ENCODE peak calls at places on chromosome 21, in seven cellular contexts. One of them, this sample, is unnamed.
A peak's percentile ranks its signal among the peaks of the same experiment; 100 is the strongest.

GRCh38 chr21:40793057-40793456 is 53.9 kb downstream of the DSCAM start:
- DNase-seq in thoracic aorta: no peak
- DNase-seq in sigmoid colon: no peak
- DNase-seq in neural progenitor cell: no peak
- DNase-seq in heart right ventricle: no peak
- DNase-seq in SK-N-SH: no peak
- DNase-seq in body of pancreas: no peak
- DNase-seq in this sample: no peak

GRCh38 chr21:38363684-38364083 is 106.9 kb downstream of the KCNJ15 start:
- DNase-seq in thoracic aorta: no peak
- DNase-seq in sigmoid colon: no peak
- DNase-seq in neural progenitor cell: no peak
- DNase-seq in heart right ventricle: no peak
- DNase-seq in SK-N-SH: no peak
- DNase-seq in body of pancreas: no peak
- DNase-seq in this sample: no peak

GRCh38 chr21:45613881-45614280 is 29.6 kb upstream of the PCBP3 start:
- DNase-seq in thoracic aorta: no peak
- DNase-seq in sigmoid colon: no peak
- DNase-seq in neural progenitor cell: no peak
- DNase-seq in heart right ventricle: no peak
- DNase-seq in SK-N-SH: no peak
- DNase-seq in body of pancreas: no peak
- DNase-seq in this sample: no peak

GRCh38 chr21:29201186-29201585 is 70.7 kb downstream of the MAP3K7CL start:
- DNase-seq in thoracic aorta: no peak
- DNase-seq in sigmoid colon: no peak
- DNase-seq in neural progenitor cell: no peak
- DNase-seq in heart right ventricle: no peak
- DNase-seq in SK-N-SH: no peak
- DNase-seq in body of pancreas: no peak
- DNase-seq in this sample: no peak

GRCh38 chr21:46097826-46098286 is at the start of gene COL6A2:
- DNase-seq in thoracic aorta: peak; percentile 15
- DNase-seq in sigmoid colon: peak; percentile 91
- DNase-seq in neural progenitor cell: peak; percentile 84
- DNase-seq in heart right ventricle: peak; percentile 64
- DNase-seq in SK-N-SH: peak; percentile 97
- DNase-seq in body of pancreas: peak; percentile 39
- DNase-seq in this sample: no peak

GRCh38 chr21:34698270-34699015 is 29.6 kb downstream of the CLIC6 start:
- DNase-seq in thoracic aorta: no peak
- DNase-seq in sigmoid colon: no peak
- DNase-seq in neural progenitor cell: no peak
- DNase-seq in heart right ventricle: no peak
- DNase-seq in SK-N-SH: no peak
- DNase-seq in body of pancreas: no peak
- DNase-seq in this sample: no peak

GRCh38 chr21:42215942-42216725 is 2.8 kb upstream of the ABCG1 start:
- DNase-seq in thoracic aorta: no peak
- DNase-seq in sigmoid colon: no peak
- DNase-seq in neural progenitor cell: no peak
- DNase-seq in heart right ventricle: no peak
- DNase-seq in SK-N-SH: no peak
- DNase-seq in body of pancreas: peak; percentile 5
- DNase-seq in this sample: no peak

GRCh38 chr21:42530167-42530518 is 16.5 kb downstream of the SLC37A1 start:
- DNase-seq in thoracic aorta: no peak
- DNase-seq in sigmoid colon: peak; percentile 18
- DNase-seq in neural progenitor cell: no peak
- DNase-seq in heart right ventricle: no peak
- DNase-seq in SK-N-SH: no peak
- DNase-seq in body of pancreas: no peak
- DNase-seq in this sample: peak; percentile 37

GRCh38 chr21:41358193-41359166 is 3.3 kb upstream of the MX2 start:
- DNase-seq in thoracic aorta: no peak
- DNase-seq in sigmoid colon: no peak
- DNase-seq in neural progenitor cell: no peak
- DNase-seq in heart right ventricle: no peak
- DNase-seq in SK-N-SH: no peak
- DNase-seq in body of pancreas: no peak
- DNase-seq in this sample: no peak

GRCh38 chr21:39114871-39115658 is 68.2 kb downstream of the PSMG1 start:
- DNase-seq in thoracic aorta: no peak
- DNase-seq in sigmoid colon: no peak
- DNase-seq in neural progenitor cell: no peak
- DNase-seq in heart right ventricle: no peak
- DNase-seq in SK-N-SH: no peak
- DNase-seq in body of pancreas: no peak
- DNase-seq in this sample: no peak

GRCh38 chr21:46046471-46046870 is 51.4 kb upstream of the COL6A2 start:
- DNase-seq in thoracic aorta: no peak
- DNase-seq in sigmoid colon: peak; percentile 60
- DNase-seq in neural progenitor cell: no peak
- DNase-seq in heart right ventricle: no peak
- DNase-seq in SK-N-SH: no peak
- DNase-seq in body of pancreas: no peak
- DNase-seq in this sample: no peak

GRCh38 chr21:46029201-46029924 is 47.8 kb downstream of the COL6A1 start:
- DNase-seq in thoracic aorta: no peak
- DNase-seq in sigmoid colon: peak; percentile 75
- DNase-seq in neural progenitor cell: no peak
- DNase-seq in heart right ventricle: no peak
- DNase-seq in SK-N-SH: no peak
- DNase-seq in body of pancreas: no peak
- DNase-seq in this sample: no peak

GRCh38 chr21:25573409-25574206 is 33.7 kb downstream of the MRPL39 start:
- DNase-seq in thoracic aorta: no peak
- DNase-seq in sigmoid colon: no peak
- DNase-seq in neural progenitor cell: no peak
- DNase-seq in heart right ventricle: no peak
- DNase-seq in SK-N-SH: peak; percentile 27
- DNase-seq in body of pancreas: no peak
- DNase-seq in this sample: no peak

GRCh38 chr21:34886554-34887385 is 162.3 kb downstream of the RUNX1 start:
- DNase-seq in thoracic aorta: no peak
- DNase-seq in sigmoid colon: peak; percentile 72
- DNase-seq in neural progenitor cell: peak; percentile 76
- DNase-seq in heart right ventricle: peak; percentile 26
- DNase-seq in SK-N-SH: peak; percentile 54
- DNase-seq in body of pancreas: peak; percentile 27
- DNase-seq in this sample: no peak

GRCh38 chr21:38329176-38329575 is 72.4 kb downstream of the KCNJ15 start:
- DNase-seq in thoracic aorta: no peak
- DNase-seq in sigmoid colon: no peak
- DNase-seq in neural progenitor cell: no peak
- DNase-seq in heart right ventricle: no peak
- DNase-seq in SK-N-SH: no peak
- DNase-seq in body of pancreas: no peak
- DNase-seq in this sample: no peak

GRCh38 chr21:38333290-38334272 is 76.8 kb downstream of the KCNJ15 start:
- DNase-seq in thoracic aorta: no peak
- DNase-seq in sigmoid colon: no peak
- DNase-seq in neural progenitor cell: no peak
- DNase-seq in heart right ventricle: no peak
- DNase-seq in SK-N-SH: no peak
- DNase-seq in body of pancreas: no peak
- DNase-seq in this sample: no peak

GRCh38 chr21:42503711-42504110 is 7.7 kb upstream of the RSPH1 start:
- DNase-seq in thoracic aorta: no peak
- DNase-seq in sigmoid colon: no peak
- DNase-seq in neural progenitor cell: no peak
- DNase-seq in heart right ventricle: no peak
- DNase-seq in SK-N-SH: no peak
- DNase-seq in body of pancreas: no peak
- DNase-seq in this sample: no peak

GRCh38 chr21:24225432-24225831 is 1381.8 kb downstream of the MRPL39 start:
- DNase-seq in thoracic aorta: no peak
- DNase-seq in sigmoid colon: no peak
- DNase-seq in neural progenitor cell: no peak
- DNase-seq in heart right ventricle: no peak
- DNase-seq in SK-N-SH: no peak
- DNase-seq in body of pancreas: no peak
- DNase-seq in this sample: no peak

GRCh38 chr21:46094401-46095105 is 3.4 kb upstream of the COL6A2 start:
- DNase-seq in thoracic aorta: no peak
- DNase-seq in sigmoid colon: no peak
- DNase-seq in neural progenitor cell: no peak
- DNase-seq in heart right ventricle: no peak
- DNase-seq in SK-N-SH: no peak
- DNase-seq in body of pancreas: no peak
- DNase-seq in this sample: no peak

GRCh38 chr21:32308696-32309095 is 10.0 kb downstream of the MRAP start:
- DNase-seq in thoracic aorta: no peak
- DNase-seq in sigmoid colon: no peak
- DNase-seq in neural progenitor cell: no peak
- DNase-seq in heart right ventricle: no peak
- DNase-seq in SK-N-SH: no peak
- DNase-seq in body of pancreas: no peak
- DNase-seq in this sample: no peak

GRCh38 chr21:33664135-33664534 is 21.8 kb downstream of the ITSN1 start:
- DNase-seq in thoracic aorta: no peak
- DNase-seq in sigmoid colon: no peak
- DNase-seq in neural progenitor cell: no peak
- DNase-seq in heart right ventricle: no peak
- DNase-seq in SK-N-SH: no peak
- DNase-seq in body of pancreas: no peak
- DNase-seq in this sample: no peak
- H3K27ac ChIP-seq in thoracic aorta: no peak overlapping the region
- H3K27ac ChIP-seq in sigmoid colon: no peak overlapping the region
- H3K27ac ChIP-seq in neural progenitor cell: no peak overlapping the region
- H3K27ac ChIP-seq in heart right ventricle: no peak overlapping the region
- H3K27ac ChIP-seq in SK-N-SH: no peak overlapping the region
- H3K27ac ChIP-seq in body of pancreas: no peak overlapping the region
- H3K27ac ChIP-seq in this sample: no peak overlapping the region

GRCh38 chr21:26756491-26757159 is 88.6 kb downstream of the ADAMTS1 start:
- DNase-seq in thoracic aorta: no peak
- DNase-seq in sigmoid colon: no peak
- DNase-seq in neural progenitor cell: no peak
- DNase-seq in heart right ventricle: no peak
- DNase-seq in SK-N-SH: no peak
- DNase-seq in body of pancreas: no peak
- DNase-seq in this sample: no peak
- H3K27ac ChIP-seq in thoracic aorta: no peak overlapping the region
- H3K27ac ChIP-seq in sigmoid colon: no peak overlapping the region
- H3K27ac ChIP-seq in neural progenitor cell: no peak overlapping the region
- H3K27ac ChIP-seq in heart right ventricle: no peak overlapping the region
- H3K27ac ChIP-seq in SK-N-SH: no peak overlapping the region
- H3K27ac ChIP-seq in body of pancreas: no peak overlapping the region
- H3K27ac ChIP-seq in this sample: no peak overlapping the region

GRCh38 chr21:18174370-18174769 is 70.3 kb upstream of the CHODL start:
- DNase-seq in thoracic aorta: no peak
- DNase-seq in sigmoid colon: no peak
- DNase-seq in neural progenitor cell: no peak
- DNase-seq in heart right ventricle: no peak
- DNase-seq in SK-N-SH: no peak
- DNase-seq in body of pancreas: no peak
- DNase-seq in this sample: no peak

GRCh38 chr21:18164933-18165332 is 79.7 kb upstream of the CHODL start:
- DNase-seq in thoracic aorta: no peak
- DNase-seq in sigmoid colon: no peak
- DNase-seq in neural progenitor cell: peak; percentile 9
- DNase-seq in heart right ventricle: no peak
- DNase-seq in SK-N-SH: no peak
- DNase-seq in body of pancreas: no peak
- DNase-seq in this sample: no peak

GRCh38 chr21:18170829-18171228 is 73.8 kb upstream of the CHODL start:
- DNase-seq in thoracic aorta: no peak
- DNase-seq in sigmoid colon: no peak
- DNase-seq in neural progenitor cell: no peak
- DNase-seq in heart right ventricle: no peak
- DNase-seq in SK-N-SH: no peak
- DNase-seq in body of pancreas: no peak
- DNase-seq in this sample: no peak

GRCh38 chr21:18168108-18168507 is 76.5 kb upstream of the CHODL start:
- DNase-seq in thoracic aorta: no peak
- DNase-seq in sigmoid colon: no peak
- DNase-seq in neural progenitor cell: no peak
- DNase-seq in heart right ventricle: no peak
- DNase-seq in SK-N-SH: no peak
- DNase-seq in body of pancreas: no peak
- DNase-seq in this sample: no peak

DNA sequence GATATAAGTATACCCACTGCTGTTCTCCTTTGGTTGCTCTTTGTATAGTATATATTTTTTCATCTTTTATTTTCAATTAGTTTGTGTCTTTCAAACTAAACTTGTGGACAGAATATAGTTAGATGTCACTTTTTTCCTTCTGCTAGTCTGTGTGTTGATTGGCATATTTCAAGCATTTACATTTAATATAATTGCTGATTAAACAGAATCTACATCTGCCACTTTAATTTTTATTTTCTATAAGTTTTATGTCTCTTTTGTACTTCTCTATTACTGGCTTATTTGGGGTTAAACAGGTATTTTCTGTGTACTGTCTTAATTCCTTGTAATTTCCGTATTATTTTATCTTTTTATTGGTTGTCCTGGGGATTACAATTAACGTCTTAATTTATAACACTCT is 74.4 kb upstream of the CHODL start:
- DNase-seq in thoracic aorta: no peak
- DNase-seq in sigmoid colon: no peak
- DNase-seq in neural progenitor cell: no peak
- DNase-seq in heart right ventricle: no peak
- DNase-seq in SK-N-SH: no peak
- DNase-seq in body of pancreas: no peak
- DNase-seq in this sample: no peak
- H3K27ac ChIP-seq in thoracic aorta: no peak overlapping the region
- H3K27ac ChIP-seq in sigmoid colon: no peak overlapping the region
- H3K27ac ChIP-seq in neural progenitor cell: no peak overlapping the region
- H3K27ac ChIP-seq in heart right ventricle: no peak overlapping the region
- H3K27ac ChIP-seq in SK-N-SH: no peak overlapping the region
- H3K27ac ChIP-seq in body of pancreas: no peak overlapping the region
- H3K27ac ChIP-seq in this sample: no peak overlapping the region

GRCh38 chr21:17044696-17045095 is 468.1 kb upstream of the CXADR start:
- DNase-seq in thoracic aorta: no peak
- DNase-seq in sigmoid colon: no peak
- DNase-seq in neural progenitor cell: no peak
- DNase-seq in heart right ventricle: no peak
- DNase-seq in SK-N-SH: no peak
- DNase-seq in body of pancreas: no peak
- DNase-seq in this sample: no peak
- H3K27ac ChIP-seq in thoracic aorta: no peak overlapping the region
- H3K27ac ChIP-seq in sigmoid colon: no peak overlapping the region
- H3K27ac ChIP-seq in neural progenitor cell: no peak overlapping the region
- H3K27ac ChIP-seq in heart right ventricle: no peak overlapping the region
- H3K27ac ChIP-seq in SK-N-SH: no peak overlapping the region
- H3K27ac ChIP-seq in body of pancreas: no peak overlapping the region
- H3K27ac ChIP-seq in this sample: no peak overlapping the region

This sample was measured in caudate nucleus.